ENCODE peak calls at places on chromosomes 4 and X, in ten cellular contexts. One of them, this sample, is unnamed.

GRCh38 chr4:44961001-44961755 is 234.8 kb upstream of the GNPDA2 start:
- DNase-seq in NAMALWA: no peak
- DNase-seq in activated T-cell treated with anti-CD3 and anti-CD28 coated beads, Interleukin-2, amount 50 U/mL, for 1 hour: no peak
- DNase-seq in non-pigmented ciliary epithelial cell: no peak
- DNase-seq in T-helper 1 cell: no peak
- DNase-seq in K562: no peak
- DNase-seq in GM23248: no peak
- DNase-seq in GM06990: no peak
- DNase-seq in SW480: no peak
- DNase-seq in activated CD8-positive, alpha-beta memory T cell treated with anti-CD3 and anti-CD28 coated beads for 48 hours: no peak
- DNase-seq in this sample: no peak

GRCh38 chrX:66098162-66098561 is 58.3 kb upstream of the VSIG4 start:
- DNase-seq in SW480: no peak
- DNase-seq in NAMALWA: no peak
- DNase-seq in non-pigmented ciliary epithelial cell: no peak
- DNase-seq in GM23248: no peak
- DNase-seq in GM06990: no peak
- DNase-seq in activated CD8-positive, alpha-beta memory T cell treated with anti-CD3 and anti-CD28 coated beads for 48 hours: no peak
- DNase-seq in T-helper 1 cell: no peak
- DNase-seq in activated T-cell treated with anti-CD3 and anti-CD28 coated beads, Interleukin-2, amount 50 U/mL, for 1 hour: no peak
- DNase-seq in K562: no peak
- DNase-seq in this sample: no peak

GRCh38 chr4:99462875-99463464 is 27.8 kb upstream of the ADH7 start:
- DNase-seq in GM06990: peak
- DNase-seq in GM23248: peak
- DNase-seq in activated T-cell treated with anti-CD3 and anti-CD28 coated beads, Interleukin-2, amount 50 U/mL, for 1 hour: peak
- DNase-seq in T-helper 1 cell: peak
- DNase-seq in K562: peak
- DNase-seq in non-pigmented ciliary epithelial cell: peak
- DNase-seq in SW480: peak
- DNase-seq in activated CD8-positive, alpha-beta memory T cell treated with anti-CD3 and anti-CD28 coated beads for 48 hours: no peak
- DNase-seq in NAMALWA: peak
- DNase-seq in this sample: peak

GRCh38 chr4:88628746-88629145 is 36.5 kb downstream of the HERC3 start:
- DNase-seq in GM06990: no peak
- DNase-seq in GM23248: no peak
- DNase-seq in activated CD8-positive, alpha-beta memory T cell treated with anti-CD3 and anti-CD28 coated beads for 48 hours: no peak
- DNase-seq in SW480: no peak
- DNase-seq in non-pigmented ciliary epithelial cell: no peak
- DNase-seq in K562: no peak
- DNase-seq in T-helper 1 cell: no peak
- DNase-seq in activated T-cell treated with anti-CD3 and anti-CD28 coated beads, Interleukin-2, amount 50 U/mL, for 1 hour: no peak
- DNase-seq in NAMALWA: no peak
- DNase-seq in this sample: no peak

GRCh38 chrX:114797494-114797893 is 213.6 kb downstream of the HTR2C start:
- DNase-seq in activated T-cell treated with anti-CD3 and anti-CD28 coated beads, Interleukin-2, amount 50 U/mL, for 1 hour: no peak
- DNase-seq in GM23248: no peak
- DNase-seq in activated CD8-positive, alpha-beta memory T cell treated with anti-CD3 and anti-CD28 coated beads for 48 hours: no peak
- DNase-seq in K562: no peak
- DNase-seq in non-pigmented ciliary epithelial cell: no peak
- DNase-seq in GM06990: no peak
- DNase-seq in NAMALWA: no peak
- DNase-seq in T-helper 1 cell: no peak
- DNase-seq in SW480: no peak
- DNase-seq in this sample: no peak

GRCh38 chr4:91116861-91117260 is 989.7 kb downstream of the CCSER1 start:
- DNase-seq in K562: no peak
- DNase-seq in GM06990: no peak
- DNase-seq in non-pigmented ciliary epithelial cell: peak
- DNase-seq in SW480: no peak
- DNase-seq in GM23248: peak
- DNase-seq in activated T-cell treated with anti-CD3 and anti-CD28 coated beads, Interleukin-2, amount 50 U/mL, for 1 hour: no peak
- DNase-seq in NAMALWA: peak
- DNase-seq in activated CD8-positive, alpha-beta memory T cell treated with anti-CD3 and anti-CD28 coated beads for 48 hours: no peak
- DNase-seq in T-helper 1 cell: no peak
- DNase-seq in this sample: no peak

GRCh38 chr4:95524722-95525121 is 24.1 kb downstream of the UNC5C start:
- DNase-seq in GM06990: no peak
- DNase-seq in SW480: no peak
- DNase-seq in K562: no peak
- DNase-seq in activated CD8-positive, alpha-beta memory T cell treated with anti-CD3 and anti-CD28 coated beads for 48 hours: no peak
- DNase-seq in activated T-cell treated with anti-CD3 and anti-CD28 coated beads, Interleukin-2, amount 50 U/mL, for 1 hour: no peak
- DNase-seq in non-pigmented ciliary epithelial cell: no peak
- DNase-seq in GM23248: no peak
- DNase-seq in T-helper 1 cell: no peak
- DNase-seq in NAMALWA: no peak
- DNase-seq in this sample: no peak

GRCh38 chrX:37468111-37468739 is 103.2 kb upstream of the LANCL3 start:
- DNase-seq in K562: no peak
- DNase-seq in activated T-cell treated with anti-CD3 and anti-CD28 coated beads, Interleukin-2, amount 50 U/mL, for 1 hour: no peak
- DNase-seq in T-helper 1 cell: no peak
- DNase-seq in GM06990: no peak
- DNase-seq in activated CD8-positive, alpha-beta memory T cell treated with anti-CD3 and anti-CD28 coated beads for 48 hours: no peak
- DNase-seq in GM23248: no peak
- DNase-seq in non-pigmented ciliary epithelial cell: no peak
- DNase-seq in NAMALWA: no peak
- DNase-seq in SW480: no peak
- DNase-seq in this sample: no peak

GRCh38 chr4:4947721-4948120 is 71.5 kb downstream of the CYTL1 start:
- DNase-seq in SW480: no peak
- DNase-seq in activated T-cell treated with anti-CD3 and anti-CD28 coated beads, Interleukin-2, amount 50 U/mL, for 1 hour: no peak
- DNase-seq in NAMALWA: no peak
- DNase-seq in GM06990: no peak
- DNase-seq in K562: no peak
- DNase-seq in non-pigmented ciliary epithelial cell: no peak
- DNase-seq in GM23248: no peak
- DNase-seq in activated CD8-positive, alpha-beta memory T cell treated with anti-CD3 and anti-CD28 coated beads for 48 hours: no peak
- DNase-seq in T-helper 1 cell: no peak
- DNase-seq in this sample: no peak

GRCh38 chr4:23368081-23368697 is 521.7 kb downstream of the PPARGC1A start:
- DNase-seq in T-helper 1 cell: no peak
- DNase-seq in SW480: no peak
- DNase-seq in GM06990: no peak
- DNase-seq in GM23248: no peak
- DNase-seq in K562: peak
- DNase-seq in non-pigmented ciliary epithelial cell: no peak
- DNase-seq in activated T-cell treated with anti-CD3 and anti-CD28 coated beads, Interleukin-2, amount 50 U/mL, for 1 hour: no peak
- DNase-seq in NAMALWA: peak
- DNase-seq in activated CD8-positive, alpha-beta memory T cell treated with anti-CD3 and anti-CD28 coated beads for 48 hours: no peak
- DNase-seq in this sample: no peak

GRCh38 chr4:106681381-106681921 is 312.9 kb upstream of the GIMD1 start:
- DNase-seq in SW480: no peak
- DNase-seq in T-helper 1 cell: no peak
- DNase-seq in non-pigmented ciliary epithelial cell: no peak
- DNase-seq in GM23248: no peak
- DNase-seq in K562: no peak
- DNase-seq in activated T-cell treated with anti-CD3 and anti-CD28 coated beads, Interleukin-2, amount 50 U/mL, for 1 hour: no peak
- DNase-seq in activated CD8-positive, alpha-beta memory T cell treated with anti-CD3 and anti-CD28 coated beads for 48 hours: no peak
- DNase-seq in NAMALWA: no peak
- DNase-seq in GM06990: no peak
- DNase-seq in this sample: no peak

GRCh38 chr4:152039085-152039484 is 278.3 kb upstream of the GATB start:
- DNase-seq in NAMALWA: no peak
- DNase-seq in T-helper 1 cell: no peak
- DNase-seq in activated T-cell treated with anti-CD3 and anti-CD28 coated beads, Interleukin-2, amount 50 U/mL, for 1 hour: no peak
- DNase-seq in GM06990: no peak
- DNase-seq in K562: no peak
- DNase-seq in activated CD8-positive, alpha-beta memory T cell treated with anti-CD3 and anti-CD28 coated beads for 48 hours: no peak
- DNase-seq in non-pigmented ciliary epithelial cell: peak
- DNase-seq in GM23248: no peak
- DNase-seq in SW480: no peak
- DNase-seq in this sample: no peak

GRCh38 chr4:185811509-185812364 is at the start of gene SORBS2:
- DNase-seq in activated T-cell treated with anti-CD3 and anti-CD28 coated beads, Interleukin-2, amount 50 U/mL, for 1 hour: no peak
- DNase-seq in GM23248: peak
- DNase-seq in NAMALWA: peak
- DNase-seq in T-helper 1 cell: no peak
- DNase-seq in SW480: peak
- DNase-seq in activated CD8-positive, alpha-beta memory T cell treated with anti-CD3 and anti-CD28 coated beads for 48 hours: no peak
- DNase-seq in GM06990: peak
- DNase-seq in non-pigmented ciliary epithelial cell: peak
- DNase-seq in K562: no peak
- DNase-seq in this sample: no peak

GRCh38 chrX:129705988-129706387 is 32.8 kb upstream of the XPNPEP2 start:
- DNase-seq in activated CD8-positive, alpha-beta memory T cell treated with anti-CD3 and anti-CD28 coated beads for 48 hours: no peak
- DNase-seq in NAMALWA: no peak
- DNase-seq in K562: no peak
- DNase-seq in GM23248: no peak
- DNase-seq in T-helper 1 cell: no peak
- DNase-seq in non-pigmented ciliary epithelial cell: no peak
- DNase-seq in SW480: no peak
- DNase-seq in GM06990: no peak
- DNase-seq in activated T-cell treated with anti-CD3 and anti-CD28 coated beads, Interleukin-2, amount 50 U/mL, for 1 hour: no peak
- DNase-seq in this sample: no peak

GRCh38 chr4:11900277-11900676 is 471.6 kb upstream of the HS3ST1 start:
- DNase-seq in GM23248: no peak
- DNase-seq in SW480: no peak
- DNase-seq in activated CD8-positive, alpha-beta memory T cell treated with anti-CD3 and anti-CD28 coated beads for 48 hours: no peak
- DNase-seq in GM06990: no peak
- DNase-seq in non-pigmented ciliary epithelial cell: no peak
- DNase-seq in K562: no peak
- DNase-seq in T-helper 1 cell: no peak
- DNase-seq in NAMALWA: no peak
- DNase-seq in activated T-cell treated with anti-CD3 and anti-CD28 coated beads, Interleukin-2, amount 50 U/mL, for 1 hour: no peak
- DNase-seq in this sample: no peak

GRCh38 chr4:129098578-129098977 is 2.6 kb downstream of the C4orf33 start:
- DNase-seq in GM23248: no peak
- DNase-seq in activated CD8-positive, alpha-beta memory T cell treated with anti-CD3 and anti-CD28 coated beads for 48 hours: no peak
- DNase-seq in non-pigmented ciliary epithelial cell: no peak
- DNase-seq in GM06990: no peak
- DNase-seq in NAMALWA: no peak
- DNase-seq in activated T-cell treated with anti-CD3 and anti-CD28 coated beads, Interleukin-2, amount 50 U/mL, for 1 hour: no peak
- DNase-seq in SW480: no peak
- DNase-seq in K562: no peak
- DNase-seq in T-helper 1 cell: no peak
- DNase-seq in this sample: no peak

GRCh38 chr4:79294064-79294463 is 31.8 kb downstream of the NAA11 start:
- DNase-seq in K562: no peak
- DNase-seq in non-pigmented ciliary epithelial cell: no peak
- DNase-seq in GM06990: no peak
- DNase-seq in NAMALWA: no peak
- DNase-seq in T-helper 1 cell: no peak
- DNase-seq in SW480: peak
- DNase-seq in activated T-cell treated with anti-CD3 and anti-CD28 coated beads, Interleukin-2, amount 50 U/mL, for 1 hour: no peak
- DNase-seq in GM23248: peak
- DNase-seq in activated CD8-positive, alpha-beta memory T cell treated with anti-CD3 and anti-CD28 coated beads for 48 hours: no peak
- DNase-seq in this sample: no peak

GRCh38 chrX:153469811-153470410 is 465 bp downstream of the HAUS7 start:
- DNase-seq in activated T-cell treated with anti-CD3 and anti-CD28 coated beads, Interleukin-2, amount 50 U/mL, for 1 hour: no peak
- DNase-seq in K562: peak
- DNase-seq in non-pigmented ciliary epithelial cell: no peak
- DNase-seq in T-helper 1 cell: peak
- DNase-seq in GM23248: peak
- DNase-seq in NAMALWA: peak
- DNase-seq in SW480: peak
- DNase-seq in activated CD8-positive, alpha-beta memory T cell treated with anti-CD3 and anti-CD28 coated beads for 48 hours: no peak
- DNase-seq in GM06990: no peak
- DNase-seq in this sample: no peak

This sample was measured in CD8-positive, alpha-beta T cell.